ENCODE peak calls at places on chromosomes 16 and 17, in seven cellular contexts. One of them, this sample, is unnamed.

GRCh38 chr17:73142763-73143395 is 21.9 kb upstream of the SSTR2 start:
- DNase-seq in IMR-90: peak; percentile 48
- DNase-seq in K562: no peak
- DNase-seq in WTC11: no peak
- DNase-seq in SK-N-SH: no peak
- DNase-seq in GM12878: no peak
- DNase-seq in H1: no peak
- DNase-seq in this sample: no peak

GRCh38 chr17:28549274-28550132 is 2.9 kb downstream of the UNC119 start:
- DNase-seq in IMR-90: no peak
- DNase-seq in K562: no peak
- DNase-seq in WTC11: no peak
- DNase-seq in SK-N-SH: no peak
- DNase-seq in GM12878: no peak
- DNase-seq in H1: no peak
- DNase-seq in this sample: no peak

GRCh38 chr16:2836646-2837508 is 6.8 kb downstream of the ZG16B start:
- DNase-seq in IMR-90: no peak
- DNase-seq in K562: no peak
- DNase-seq in WTC11: no peak
- DNase-seq in SK-N-SH: no peak
- DNase-seq in GM12878: no peak
- DNase-seq in H1: no peak
- DNase-seq in this sample: no peak

GRCh38 chr17:7435676-7436555 is 681 bp downstream of the TMEM102 start:
- DNase-seq in IMR-90: no peak
- DNase-seq in K562: peak; percentile 47
- DNase-seq in WTC11: peak; percentile 68
- DNase-seq in SK-N-SH: peak; percentile 57
- DNase-seq in GM12878: no peak
- DNase-seq in H1: peak; percentile 84
- DNase-seq in this sample: peak; percentile 65

GRCh38 chr16:89132194-89133005 is 38.7 kb downstream of the ACSF3 start:
- DNase-seq in IMR-90: no peak
- DNase-seq in K562: no peak
- DNase-seq in WTC11: no peak
- DNase-seq in SK-N-SH: no peak
- DNase-seq in GM12878: no peak
- DNase-seq in H1: no peak
- DNase-seq in this sample: no peak

GRCh38 chr17:73283841-73284282 is 22.2 kb upstream of the CPSF4L start:
- DNase-seq in IMR-90: no peak
- DNase-seq in K562: no peak
- DNase-seq in WTC11: peak; percentile 82
- DNase-seq in SK-N-SH: peak; percentile 92
- DNase-seq in GM12878: no peak
- DNase-seq in H1: peak; percentile 77
- DNase-seq in this sample: no peak

GRCh38 chr17:40602445-40603443 is 37.5 kb upstream of the CCR7 start:
- DNase-seq in IMR-90: no peak
- DNase-seq in K562: no peak
- DNase-seq in WTC11: no peak
- DNase-seq in SK-N-SH: no peak
- DNase-seq in GM12878: peak; percentile 84
- DNase-seq in H1: no peak
- DNase-seq in this sample: no peak

GRCh38 chr17:66372182-66372581 is 69.8 kb downstream of the PRKCA start:
- DNase-seq in IMR-90: no peak
- DNase-seq in K562: no peak
- DNase-seq in WTC11: no peak
- DNase-seq in SK-N-SH: no peak
- DNase-seq in GM12878: no peak
- DNase-seq in H1: no peak
- DNase-seq in this sample: no peak

GRCh38 chr17:36117505-36118382 is 14.1 kb downstream of the CCL4 start:
- DNase-seq in IMR-90: no peak
- DNase-seq in K562: no peak
- DNase-seq in WTC11: no peak
- DNase-seq in SK-N-SH: no peak
- DNase-seq in GM12878: no peak
- DNase-seq in H1: no peak
- DNase-seq in this sample: no peak

GRCh38 chr16:9033125-9033830 is 58.2 kb upstream of the HAPSTR1 start:
- DNase-seq in IMR-90: peak; percentile 71
- DNase-seq in K562: peak; percentile 44
- DNase-seq in WTC11: peak; percentile 74
- DNase-seq in SK-N-SH: peak; percentile 57
- DNase-seq in GM12878: no peak
- DNase-seq in H1: peak; percentile 70
- DNase-seq in this sample: peak; percentile 81

GRCh38 chr17:40779181-40779909 is 3.0 kb downstream of the KRT27 start:
- DNase-seq in IMR-90: no peak
- DNase-seq in K562: no peak
- DNase-seq in WTC11: peak; percentile 35
- DNase-seq in SK-N-SH: no peak
- DNase-seq in GM12878: no peak
- DNase-seq in H1: no peak
- DNase-seq in this sample: peak; percentile 45

GRCh38 chr16:79805621-79806020 is 205.1 kb upstream of the MAF start:
- DNase-seq in IMR-90: no peak
- DNase-seq in K562: no peak
- DNase-seq in WTC11: no peak
- DNase-seq in SK-N-SH: no peak
- DNase-seq in GM12878: no peak
- DNase-seq in H1: no peak
- DNase-seq in this sample: no peak

GRCh38 chr17:77725851-77726250 is 232.7 kb upstream of the TNRC6C start:
- DNase-seq in IMR-90: no peak
- DNase-seq in K562: no peak
- DNase-seq in WTC11: peak; percentile 4
- DNase-seq in SK-N-SH: no peak
- DNase-seq in GM12878: no peak
- DNase-seq in H1: peak; percentile 32
- DNase-seq in this sample: no peak

GRCh38 chr16:49469323-49469670 is 95.7 kb downstream of the C16orf78 start:
- DNase-seq in IMR-90: no peak
- DNase-seq in K562: no peak
- DNase-seq in WTC11: no peak
- DNase-seq in SK-N-SH: no peak
- DNase-seq in GM12878: no peak
- DNase-seq in H1: no peak
- DNase-seq in this sample: no peak

GRCh38 chr16:49468611-49469322 is 95.2 kb downstream of the C16orf78 start:
- DNase-seq in IMR-90: no peak
- DNase-seq in K562: no peak
- DNase-seq in WTC11: no peak
- DNase-seq in SK-N-SH: no peak
- DNase-seq in GM12878: no peak
- DNase-seq in H1: peak; percentile 35
- DNase-seq in this sample: no peak

GRCh38 chr16:49466529-49466831 is 92.9 kb downstream of the C16orf78 start:
- DNase-seq in IMR-90: no peak
- DNase-seq in K562: no peak
- DNase-seq in WTC11: no peak
- DNase-seq in SK-N-SH: no peak
- DNase-seq in GM12878: no peak
- DNase-seq in H1: peak; percentile 19
- DNase-seq in this sample: no peak

GRCh38 chr16:49466881-49467280 is 93.3 kb downstream of the C16orf78 start:
- DNase-seq in IMR-90: no peak
- DNase-seq in K562: no peak
- DNase-seq in WTC11: no peak
- DNase-seq in SK-N-SH: no peak
- DNase-seq in GM12878: no peak
- DNase-seq in H1: peak; percentile 26
- DNase-seq in this sample: no peak

DNA sequence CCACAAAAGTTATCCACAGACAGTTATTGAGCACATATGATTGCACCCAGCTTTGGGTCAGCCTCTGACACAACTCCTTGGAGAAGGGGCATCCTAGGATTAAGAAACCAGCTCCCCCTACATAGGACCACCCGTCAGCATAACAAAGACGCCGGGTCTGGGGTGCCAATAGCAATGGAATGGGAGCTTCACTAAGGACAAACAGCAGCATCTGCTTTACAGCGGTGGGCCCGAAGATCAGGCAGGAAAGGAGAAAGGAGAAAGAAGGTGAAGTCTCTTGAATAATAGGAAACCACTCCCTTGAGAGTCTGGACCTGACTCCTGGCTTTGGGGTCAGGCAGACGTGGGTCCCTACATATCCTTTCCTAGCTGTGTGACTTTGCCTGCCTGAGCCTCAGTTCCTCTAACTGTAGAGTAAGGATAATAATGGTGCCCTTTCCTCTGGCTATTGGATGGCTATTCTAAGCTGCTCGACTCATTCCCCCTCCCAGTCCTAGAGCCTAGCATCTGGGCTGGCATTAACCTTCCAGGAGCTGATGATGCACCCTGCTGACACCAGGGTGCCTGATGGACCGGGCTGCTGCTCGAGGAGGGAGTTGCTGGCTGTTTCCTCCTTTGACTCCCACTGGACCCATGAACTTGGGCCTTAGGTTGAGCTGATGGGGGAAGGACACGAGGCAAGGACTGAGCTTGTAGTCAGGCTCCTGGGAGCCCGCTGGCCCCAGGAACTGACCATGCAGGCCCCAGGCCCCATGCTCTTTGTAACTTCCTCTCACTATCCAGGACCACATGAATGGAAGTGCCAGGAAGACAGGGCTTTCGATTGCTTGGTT is 94.2 kb downstream of the C16orf78 start:
- DNase-seq in IMR-90: no peak
- DNase-seq in K562: no peak
- DNase-seq in WTC11: no peak
- DNase-seq in SK-N-SH: no peak
- DNase-seq in GM12878: no peak
- DNase-seq in H1: no peak
- DNase-seq in this sample: no peak
- TF ChIP-seq USF2 in IMR-90: no peak
- TF ChIP-seq USF2 in K562: no peak
- TF ChIP-seq USF2 in WTC11: no peak
- TF ChIP-seq USF2 in SK-N-SH: no peak
- TF ChIP-seq USF2 in GM12878: no peak
- TF ChIP-seq USF2 in H1: no peak
- TF ChIP-seq USF2 in this sample: no peak

GRCh38 chr17:76446449-76447231 is 6.3 kb downstream of the UBE2O start:
- DNase-seq in IMR-90: peak; percentile 92
- DNase-seq in K562: peak; percentile 44
- DNase-seq in WTC11: no peak
- DNase-seq in SK-N-SH: no peak
- DNase-seq in GM12878: no peak
- DNase-seq in H1: no peak
- DNase-seq in this sample: peak; percentile 84
- TF ChIP-seq USF2 in IMR-90: no peak
- TF ChIP-seq USF2 in K562: no peak
- TF ChIP-seq USF2 in WTC11: no peak
- TF ChIP-seq USF2 in SK-N-SH: no peak
- TF ChIP-seq USF2 in GM12878: no peak
- TF ChIP-seq USF2 in H1: no peak
- TF ChIP-seq USF2 in this sample: no peak

DNA sequence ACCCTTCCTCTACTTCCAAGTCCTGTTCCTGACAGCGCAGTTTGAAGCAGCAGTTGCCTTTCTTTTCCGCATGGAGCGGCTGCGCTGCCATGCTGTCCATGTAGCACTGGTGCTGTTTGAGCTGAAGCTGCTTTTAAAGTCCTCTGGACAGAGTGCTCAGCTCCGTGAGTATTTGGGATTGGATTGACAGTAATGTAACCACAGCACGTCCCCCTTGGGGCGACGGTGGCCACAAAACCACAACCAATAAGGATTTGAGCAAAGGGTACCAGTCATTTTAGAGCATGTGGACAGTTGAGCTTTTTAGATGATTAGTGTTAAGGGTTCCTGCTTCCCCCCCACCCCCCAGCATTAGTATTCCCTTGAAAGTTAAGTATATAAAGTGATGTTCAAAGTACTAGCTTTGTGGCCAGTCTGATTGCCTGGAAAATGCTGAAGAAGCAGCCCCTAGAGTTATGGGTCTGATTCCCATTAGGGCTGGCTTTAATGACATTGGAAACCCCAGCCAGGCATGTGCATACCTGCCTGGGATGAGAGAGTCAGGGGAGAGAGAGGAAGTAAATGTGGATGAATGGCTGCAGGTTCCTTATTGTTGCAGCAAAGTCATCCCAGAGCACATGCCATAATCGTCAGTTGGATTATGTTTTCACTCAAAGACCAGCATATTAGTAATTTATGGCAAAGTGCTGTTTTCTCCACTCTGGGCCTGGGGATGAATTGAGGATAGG is 31.6 kb upstream of the SLC12A3 start:
- DNase-seq in IMR-90: no peak
- DNase-seq in K562: no peak
- DNase-seq in WTC11: no peak
- DNase-seq in SK-N-SH: no peak
- DNase-seq in GM12878: no peak
- DNase-seq in H1: no peak
- DNase-seq in this sample: no peak
- TF ChIP-seq USF2 in IMR-90: no peak
- TF ChIP-seq USF2 in K562: no peak
- TF ChIP-seq USF2 in WTC11: no peak
- TF ChIP-seq USF2 in SK-N-SH: no peak
- TF ChIP-seq USF2 in GM12878: no peak
- TF ChIP-seq USF2 in H1: no peak
- TF ChIP-seq USF2 in this sample: no peak

DNA sequence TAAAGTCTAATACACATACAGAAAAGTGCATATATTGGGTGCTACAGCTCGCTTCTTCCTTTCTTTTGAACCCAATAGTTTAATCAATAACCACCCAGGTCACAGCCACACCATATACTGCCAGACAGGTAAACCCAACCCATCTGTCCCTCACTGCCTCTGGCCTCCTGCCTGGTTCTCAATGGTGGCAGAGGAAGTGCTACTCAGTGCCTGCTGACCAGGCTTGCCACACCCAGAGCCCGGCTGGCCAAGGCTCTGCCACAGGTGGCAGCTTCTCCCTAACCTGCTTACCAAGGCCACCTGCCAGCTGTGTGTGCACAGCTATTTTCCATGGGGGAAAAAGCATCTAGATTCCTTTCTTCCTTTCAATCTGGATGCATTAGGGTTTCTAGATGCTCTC is 584 bp downstream of the PMP22 start:
- DNase-seq in IMR-90: no peak
- DNase-seq in K562: no peak
- DNase-seq in WTC11: no peak
- DNase-seq in SK-N-SH: no peak
- DNase-seq in GM12878: no peak
- DNase-seq in H1: no peak
- DNase-seq in this sample: peak; percentile 33
- TF ChIP-seq USF2 in IMR-90: no peak
- TF ChIP-seq USF2 in K562: no peak
- TF ChIP-seq USF2 in WTC11: no peak
- TF ChIP-seq USF2 in SK-N-SH: no peak
- TF ChIP-seq USF2 in GM12878: no peak
- TF ChIP-seq USF2 in H1: no peak
- TF ChIP-seq USF2 in this sample: no peak

GRCh38 chr17:60165976-60166375 is 16.2 kb downstream of the CA4 start:
- DNase-seq in IMR-90: no peak
- DNase-seq in K562: no peak
- DNase-seq in WTC11: no peak
- DNase-seq in SK-N-SH: no peak
- DNase-seq in GM12878: no peak
- DNase-seq in H1: no peak
- DNase-seq in this sample: no peak
- TF ChIP-seq USF2 in IMR-90: no peak
- TF ChIP-seq USF2 in K562: no peak
- TF ChIP-seq USF2 in WTC11: no peak
- TF ChIP-seq USF2 in SK-N-SH: no peak
- TF ChIP-seq USF2 in GM12878: no peak
- TF ChIP-seq USF2 in H1: no peak
- TF ChIP-seq USF2 in this sample: no peak

GRCh38 chr16:21722771-21723460 is 59.1 kb downstream of the OTOA start:
- DNase-seq in IMR-90: no peak
- DNase-seq in K562: no peak
- DNase-seq in WTC11: no peak
- DNase-seq in SK-N-SH: no peak
- DNase-seq in GM12878: no peak
- DNase-seq in H1: no peak
- DNase-seq in this sample: no peak
- TF ChIP-seq USF2 in IMR-90: no peak
- TF ChIP-seq USF2 in K562: no peak
- TF ChIP-seq USF2 in WTC11: no peak
- TF ChIP-seq USF2 in SK-N-SH: no peak
- TF ChIP-seq USF2 in GM12878: no peak
- TF ChIP-seq USF2 in H1: no peak
- TF ChIP-seq USF2 in this sample: no peak